ENCODE peak calls at places on chromosomes 3 and 15, in seven cellular contexts. One of them, this sample, is unnamed.
A peak's percentile ranks its signal among the peaks of the same experiment; 100 is the strongest.

GRCh38 chr3:46710671-46711295 is 6.9 kb downstream of the PRSS50 start:
- DNase-seq in NT2/D1: no peak
- DNase-seq in mesendoderm: no peak
- DNase-seq in IMR-90: no peak
- DNase-seq in PC-3: no peak
- DNase-seq in hepatocyte: no peak
- DNase-seq in heart left ventricle: peak; percentile 46
- DNase-seq in this sample: no peak

GRCh38 chr15:101407439-101407838 is 82.1 kb downstream of the PCSK6 start:
- DNase-seq in heart left ventricle: no peak
- DNase-seq in IMR-90: no peak
- DNase-seq in hepatocyte: no peak
- DNase-seq in NT2/D1: no peak
- DNase-seq in mesendoderm: no peak
- DNase-seq in PC-3: no peak
- DNase-seq in this sample: no peak

GRCh38 chr15:37695719-37696118 is 238.7 kb upstream of the TMCO5A start:
- DNase-seq in mesendoderm: no peak
- DNase-seq in hepatocyte: no peak
- DNase-seq in heart left ventricle: no peak
- DNase-seq in PC-3: no peak
- DNase-seq in NT2/D1: no peak
- DNase-seq in IMR-90: peak; percentile 35
- DNase-seq in this sample: no peak

GRCh38 chr3:56796202-56796601 is 5.5 kb downstream of the ARHGEF3 start:
- DNase-seq in NT2/D1: no peak
- DNase-seq in IMR-90: peak; percentile 61
- DNase-seq in hepatocyte: no peak
- DNase-seq in mesendoderm: no peak
- DNase-seq in heart left ventricle: no peak
- DNase-seq in PC-3: peak; percentile 63
- DNase-seq in this sample: peak; percentile 21

GRCh38 chr3:40669176-40669575 is 144.4 kb downstream of the ZNF621 start:
- DNase-seq in mesendoderm: no peak
- DNase-seq in hepatocyte: no peak
- DNase-seq in heart left ventricle: no peak
- DNase-seq in NT2/D1: no peak
- DNase-seq in IMR-90: no peak
- DNase-seq in PC-3: no peak
- DNase-seq in this sample: no peak

GRCh38 chr3:128933213-128933921 is 53.9 kb downstream of the ACAD9 start:
- DNase-seq in PC-3: no peak
- DNase-seq in heart left ventricle: no peak
- DNase-seq in mesendoderm: no peak
- DNase-seq in IMR-90: no peak
- DNase-seq in hepatocyte: no peak
- DNase-seq in NT2/D1: no peak
- DNase-seq in this sample: no peak

GRCh38 chr3:184761120-184761841 is 49.4 kb upstream of the MAGEF1 start:
- DNase-seq in mesendoderm: no peak
- DNase-seq in IMR-90: peak; percentile 85
- DNase-seq in hepatocyte: no peak
- DNase-seq in NT2/D1: no peak
- DNase-seq in PC-3: no peak
- DNase-seq in heart left ventricle: no peak
- DNase-seq in this sample: no peak

GRCh38 chr15:80419546-80419945 is 15.4 kb downstream of the ARNT2 start:
- DNase-seq in NT2/D1: no peak
- DNase-seq in heart left ventricle: no peak
- DNase-seq in PC-3: peak; percentile 1
- DNase-seq in mesendoderm: no peak
- DNase-seq in IMR-90: peak; percentile 77
- DNase-seq in hepatocyte: no peak
- DNase-seq in this sample: no peak

GRCh38 chr3:15812183-15812582 is 14.4 kb upstream of the ANKRD28 start:
- DNase-seq in hepatocyte: peak; percentile 19
- DNase-seq in mesendoderm: peak; percentile 10
- DNase-seq in PC-3: peak; percentile 66
- DNase-seq in heart left ventricle: no peak
- DNase-seq in IMR-90: peak; percentile 36
- DNase-seq in NT2/D1: no peak
- DNase-seq in this sample: peak; percentile 59

GRCh38 chr15:84747423-84748273 is 744 bp upstream of the ZNF592 start:
- DNase-seq in heart left ventricle: peak; percentile 90
- DNase-seq in NT2/D1: peak; percentile 54
- DNase-seq in hepatocyte: peak; percentile 87
- DNase-seq in mesendoderm: peak; percentile 92
- DNase-seq in PC-3: peak; percentile 57
- DNase-seq in IMR-90: peak; percentile 60
- DNase-seq in this sample: peak; percentile 83

GRCh38 chr3:86830566-86830965 is 160.4 kb downstream of the VGLL3 start:
- DNase-seq in heart left ventricle: no peak
- DNase-seq in mesendoderm: no peak
- DNase-seq in PC-3: no peak
- DNase-seq in hepatocyte: no peak
- DNase-seq in IMR-90: peak; percentile 47
- DNase-seq in NT2/D1: no peak
- DNase-seq in this sample: no peak

GRCh38 chr15:67241132-67241855 is 13.2 kb downstream of the AAGAB start:
- DNase-seq in IMR-90: no peak
- DNase-seq in NT2/D1: no peak
- DNase-seq in heart left ventricle: no peak
- DNase-seq in PC-3: no peak
- DNase-seq in hepatocyte: no peak
- DNase-seq in mesendoderm: peak; percentile 6
- DNase-seq in this sample: no peak

GRCh38 chr15:27017168-27017809 is 46.3 kb downstream of the GABRG3 start:
- DNase-seq in heart left ventricle: no peak
- DNase-seq in mesendoderm: peak; percentile 89
- DNase-seq in PC-3: peak; percentile 70
- DNase-seq in NT2/D1: peak; percentile 74
- DNase-seq in IMR-90: peak; percentile 58
- DNase-seq in hepatocyte: peak; percentile 85
- DNase-seq in this sample: peak; percentile 45

GRCh38 chr15:48494646-48495045 is 150.9 kb downstream of the FBN1 start:
- DNase-seq in NT2/D1: no peak
- DNase-seq in hepatocyte: no peak
- DNase-seq in IMR-90: peak; percentile 31
- DNase-seq in heart left ventricle: no peak
- DNase-seq in PC-3: no peak
- DNase-seq in mesendoderm: no peak
- DNase-seq in this sample: no peak

GRCh38 chr15:45454825-45455224 is 67.7 kb downstream of the SLC30A4 start:
- DNase-seq in hepatocyte: peak; percentile 51
- DNase-seq in NT2/D1: no peak
- DNase-seq in heart left ventricle: peak; percentile 75
- DNase-seq in PC-3: peak; percentile 94
- DNase-seq in mesendoderm: no peak
- DNase-seq in IMR-90: peak; percentile 98
- DNase-seq in this sample: peak; percentile 77

GRCh38 chr15:40263036-40263754 is 19.7 kb downstream of the ANKRD63 start:
- DNase-seq in heart left ventricle: no peak
- DNase-seq in mesendoderm: no peak
- DNase-seq in PC-3: no peak
- DNase-seq in hepatocyte: no peak
- DNase-seq in NT2/D1: no peak
- DNase-seq in IMR-90: peak; percentile 83
- DNase-seq in this sample: no peak

DNA sequence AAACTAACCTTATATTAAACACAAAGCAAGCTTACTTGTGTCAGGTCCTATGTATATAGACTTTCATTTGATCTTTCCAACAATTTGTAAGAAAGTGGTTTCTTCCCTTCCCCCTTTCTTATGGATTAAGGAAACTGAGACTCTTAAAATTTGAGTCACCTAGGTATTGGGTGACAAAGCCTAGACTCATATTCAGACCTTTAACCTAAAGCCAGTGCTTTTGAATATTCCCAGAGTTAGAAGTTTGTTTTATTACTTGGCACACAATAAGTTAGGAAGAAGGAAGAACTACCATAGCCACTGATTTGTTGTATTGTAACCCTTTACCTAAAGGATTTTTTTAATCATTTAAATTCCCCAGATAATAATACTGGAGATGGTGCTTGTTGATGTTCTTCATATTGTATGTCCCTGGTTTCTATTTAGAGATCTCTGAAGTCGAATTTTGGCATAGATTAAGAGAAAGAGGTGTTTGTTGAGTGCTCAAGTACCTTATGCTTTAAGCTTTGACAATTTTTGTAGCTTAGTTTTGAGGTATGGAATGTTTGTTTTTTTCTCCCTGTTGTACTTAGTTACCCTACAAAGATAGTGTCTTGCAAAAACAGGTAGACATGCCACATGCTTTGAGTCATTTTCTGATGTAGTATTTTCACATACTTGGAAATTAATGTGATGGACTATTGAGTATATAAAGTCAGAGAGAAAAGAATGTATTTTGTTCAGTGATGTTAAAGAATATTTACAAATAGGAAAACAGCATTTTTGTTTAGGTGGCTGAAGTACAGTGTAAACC is 11.2 kb downstream of the TSC22D2 start:
- DNase-seq in IMR-90: no peak
- DNase-seq in NT2/D1: no peak
- DNase-seq in PC-3: peak; percentile 87
- DNase-seq in heart left ventricle: no peak
- DNase-seq in hepatocyte: no peak
- DNase-seq in mesendoderm: no peak
- DNase-seq in this sample: no peak
- H3K36me3 ChIP-seq in IMR-90: no peaks in the 10 kb centered on the region
- H3K36me3 ChIP-seq in NT2/D1: peaks cover 58% of the 10 kb centered on the region
- H3K36me3 ChIP-seq in PC-3: peaks cover 19% of the 10 kb centered on the region
- H3K36me3 ChIP-seq in heart left ventricle: no peaks in the 10 kb centered on the region
- H3K36me3 ChIP-seq in hepatocyte: no peaks in the 10 kb centered on the region
- H3K36me3 ChIP-seq in mesendoderm: no peaks in the 10 kb centered on the region
- H3K36me3 ChIP-seq in this sample: peaks cover 2% of the 10 kb centered on the region

GRCh38 chr3:49104427-49105291 is at the start of gene QARS1:
- DNase-seq in NT2/D1: peak; percentile 88
- DNase-seq in IMR-90: peak; percentile 88
- DNase-seq in hepatocyte: peak; percentile 95
- DNase-seq in heart left ventricle: peak; percentile 96
- DNase-seq in PC-3: peak; percentile 90
- DNase-seq in mesendoderm: peak; percentile 98
- DNase-seq in this sample: peak; percentile 94
- H3K36me3 ChIP-seq in NT2/D1: peaks cover 80% of the 10 kb centered on the region
- H3K36me3 ChIP-seq in IMR-90: peaks cover 48% of the 10 kb centered on the region
- H3K36me3 ChIP-seq in hepatocyte: no peaks in the 10 kb centered on the region
- H3K36me3 ChIP-seq in heart left ventricle: peaks cover 50% of the 10 kb centered on the region
- H3K36me3 ChIP-seq in PC-3: peaks cover 38% of the 10 kb centered on the region
- H3K36me3 ChIP-seq in mesendoderm: peaks cover 26% of the 10 kb centered on the region
- H3K36me3 ChIP-seq in this sample: peaks cover 66% of the 10 kb centered on the region

DNA sequence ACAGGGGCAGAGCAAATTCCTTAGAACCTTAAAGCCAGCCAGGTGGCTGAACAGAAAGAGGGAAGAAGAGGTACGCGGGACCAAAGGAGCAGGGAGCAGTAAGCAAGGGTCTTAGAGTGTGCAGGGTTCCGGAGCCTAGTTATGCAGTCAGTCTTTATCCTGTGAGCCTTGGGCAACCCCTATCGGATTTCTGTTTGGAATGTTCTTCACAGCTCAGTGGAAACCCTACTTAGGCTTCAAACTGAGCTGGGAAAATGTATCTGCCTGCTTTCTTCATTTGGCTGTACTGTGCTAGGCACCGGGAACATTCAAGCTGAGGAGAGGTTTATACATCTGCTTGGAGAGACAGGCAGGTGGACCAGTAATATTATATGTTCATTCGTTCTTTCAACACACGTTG is 37.1 kb downstream of the PSMD6 start:
- DNase-seq in IMR-90: no peak
- DNase-seq in hepatocyte: peak; percentile 19
- DNase-seq in PC-3: no peak
- DNase-seq in mesendoderm: no peak
- DNase-seq in heart left ventricle: no peak
- DNase-seq in NT2/D1: no peak
- DNase-seq in this sample: no peak
- H3K36me3 ChIP-seq in IMR-90: peaks cover 33% of the 10 kb centered on the region
- H3K36me3 ChIP-seq in hepatocyte: no peaks in the 10 kb centered on the region
- H3K36me3 ChIP-seq in PC-3: no peaks in the 10 kb centered on the region
- H3K36me3 ChIP-seq in mesendoderm: peaks cover 5% of the 10 kb centered on the region
- H3K36me3 ChIP-seq in heart left ventricle: peaks cover 17% of the 10 kb centered on the region
- H3K36me3 ChIP-seq in NT2/D1: peaks cover 64% of the 10 kb centered on the region
- H3K36me3 ChIP-seq in this sample: peaks cover 20% of the 10 kb centered on the region

GRCh38 chr3:5213574-5213966 is 26.1 kb downstream of the EDEM1 start:
- DNase-seq in IMR-90: no peak
- DNase-seq in heart left ventricle: no peak
- DNase-seq in NT2/D1: peak; percentile 70
- DNase-seq in hepatocyte: no peak
- DNase-seq in mesendoderm: peak; percentile 49
- DNase-seq in PC-3: no peak
- DNase-seq in this sample: no peak

GRCh38 chr3:5210926-5211325 is 23.4 kb downstream of the EDEM1 start:
- DNase-seq in PC-3: peak; percentile 28
- DNase-seq in IMR-90: no peak
- DNase-seq in mesendoderm: no peak
- DNase-seq in NT2/D1: no peak
- DNase-seq in heart left ventricle: no peak
- DNase-seq in hepatocyte: peak; percentile 50
- DNase-seq in this sample: peak; percentile 91

GRCh38 chr3:5214352-5214751 is 26.8 kb downstream of the EDEM1 start:
- DNase-seq in PC-3: no peak
- DNase-seq in NT2/D1: no peak
- DNase-seq in hepatocyte: no peak
- DNase-seq in heart left ventricle: no peak
- DNase-seq in mesendoderm: no peak
- DNase-seq in IMR-90: no peak
- DNase-seq in this sample: no peak

GRCh38 chr3:5217824-5218595 is 30.5 kb downstream of the EDEM1 start:
- DNase-seq in heart left ventricle: no peak
- DNase-seq in IMR-90: peak; percentile 51
- DNase-seq in mesendoderm: no peak
- DNase-seq in hepatocyte: peak; percentile 35
- DNase-seq in NT2/D1: no peak
- DNase-seq in PC-3: no peak
- DNase-seq in this sample: no peak

DNA sequence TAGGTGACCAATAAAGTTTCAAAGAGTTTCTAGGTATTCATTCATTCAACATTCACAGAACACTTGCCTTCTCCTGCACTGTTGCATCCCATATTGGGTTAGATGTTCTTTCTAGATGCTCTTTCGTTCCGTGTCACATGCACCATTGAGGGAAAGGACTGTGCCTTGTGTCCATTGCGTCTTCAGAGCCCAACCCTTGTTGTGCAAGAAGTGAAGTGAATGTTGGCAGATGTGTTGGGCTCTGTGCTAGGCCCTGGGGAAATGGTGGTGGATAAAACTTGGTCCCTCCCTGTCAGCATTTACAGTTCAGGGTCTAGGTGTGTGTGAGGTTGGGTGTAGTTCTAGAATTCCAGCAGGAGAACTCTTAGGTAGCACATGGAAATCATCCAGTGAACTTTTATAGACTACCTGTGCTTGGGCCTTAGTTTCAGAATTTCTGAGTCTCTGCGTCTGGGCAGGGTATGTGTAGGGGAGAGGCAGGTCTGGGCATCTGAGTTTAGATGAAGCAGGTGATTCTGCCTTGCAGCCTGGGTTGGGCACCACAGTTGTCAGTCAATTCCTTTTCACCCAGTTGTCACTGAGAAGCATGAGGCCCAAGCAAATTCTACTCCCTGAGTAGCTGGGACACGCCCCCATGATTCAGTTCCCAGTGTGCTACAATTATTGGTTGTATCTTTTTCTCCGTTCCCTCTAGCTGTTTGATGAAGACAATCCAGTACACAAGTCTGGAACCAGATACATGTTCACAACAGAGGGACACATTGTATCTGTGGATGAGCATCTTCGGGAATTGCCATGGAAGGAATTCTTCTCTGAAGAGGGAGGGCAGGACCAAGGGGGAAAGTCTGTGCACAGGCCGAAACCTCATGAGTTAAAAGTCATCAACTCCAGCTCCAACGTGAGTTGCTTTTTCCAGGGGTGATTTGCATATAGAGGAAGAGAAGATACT is 25.4 kb downstream of the EDEM1 start:
- DNase-seq in hepatocyte: no peak
- DNase-seq in NT2/D1: no peak
- DNase-seq in mesendoderm: peak; percentile 60
- DNase-seq in heart left ventricle: no peak
- DNase-seq in PC-3: peak; percentile 17
- DNase-seq in IMR-90: no peak
- DNase-seq in this sample: no peak
- H3K36me3 ChIP-seq in hepatocyte: peaks cover 10% of the 10 kb centered on the region
- H3K36me3 ChIP-seq in NT2/D1: peaks cover 93% of the 10 kb centered on the region
- H3K36me3 ChIP-seq in mesendoderm: peaks cover 19% of the 10 kb centered on the region
- H3K36me3 ChIP-seq in heart left ventricle: peaks cover 26% of the 10 kb centered on the region
- H3K36me3 ChIP-seq in PC-3: peaks cover 62% of the 10 kb centered on the region
- H3K36me3 ChIP-seq in IMR-90: peaks cover 66% of the 10 kb centered on the region
- H3K36me3 ChIP-seq in this sample: peaks cover 46% of the 10 kb centered on the region

This sample was measured in trophoblast cell.